ENCODE peak calls at places on chromosomes 13 and 19, in five cellular contexts. I is neuronal stem cell, L is mesendoderm, S is IMR-90, R is mesenchymal stem cell. J is an unnamed sample.

GRCh38 chr13:77853701-77854100 is 64.9 kb downstream of the EDNRB start:
- DNase-seq in R (no peak), I (peak; percentile 86), S (no peak), L (peak; percentile 90), J (peak; percentile 59)

GRCh38 chr19:34173145-34173956 is 1.0 kb downstream of the LSM14A start:
- DNase-seq in R (peak; percentile 53), I (peak; percentile 64), S (peak; percentile 27), L (peak; percentile 93), J (peak; percentile 65)

GRCh38 chr19:35083678-35084077 is 31.9 kb upstream of the FXYD3 start:
- DNase-seq in S (no peak), R (no peak), L (no peak), I (no peak), J (no peak)

GRCh38 chr13:30373727-30374126 is 48.6 kb upstream of the UBE2L5 start:
- DNase-seq in S (no peak), I (no peak), L (no peak), R (no peak), J (no peak)

GRCh38 chr19:28941833-28942232 is 271.1 kb downstream of the UQCRFS1 start:
- DNase-seq in L (no peak), I (no peak), S (no peak), R (no peak), J (no peak)

GRCh38 chr13:106372199-106373160 is 163.0 kb downstream of the EFNB2 start:
- DNase-seq in S (peak; percentile 54), R (peak; percentile 57), L (no peak), I (no peak), J (no peak)

GRCh38 chr19:40374084-40374483 is 15.9 kb downstream of the HIPK4 start:
- DNase-seq in L (no peak), R (no peak), S (no peak), I (no peak), J (no peak)

GRCh38 chr13:98824376-98825160 is 72.1 kb upstream of the SLC15A1 start:
- DNase-seq in L (no peak), R (no peak), I (no peak), S (peak; percentile 27), J (no peak)

GRCh38 chr13:110872768-110873638 is 41.9 kb downstream of the ANKRD10 start:
- DNase-seq in R (no peak), I (no peak), S (no peak), L (no peak), J (no peak)

GRCh38 chr13:18978447-18978846 is 203.2 kb downstream of the TUBA3C start:
- DNase-seq in S (no peak), L (no peak), R (no peak), I (no peak), J (no peak)

GRCh38 chr19:42098781-42099180 is 22.8 kb downstream of the ZNF574 start:
- DNase-seq in L (no peak), R (no peak), S (no peak), I (no peak), J (no peak)

GRCh38 chr19:42102877-42103276 is 26.9 kb downstream of the ZNF574 start:
- DNase-seq in I (no peak), R (no peak), L (no peak), S (no peak), J (no peak)

GRCh38 chr19:42097461-42097860 is 21.5 kb downstream of the ZNF574 start:
- DNase-seq in L (no peak), I (no peak), S (no peak), R (no peak), J (no peak)

GRCh38 chr19:42096255-42096837 is 20.4 kb downstream of the ZNF574 start:
- DNase-seq in L (peak; percentile 23), R (no peak), S (no peak), I (no peak), J (no peak)

GRCh38 chr19:42099336-42099925 is 23.5 kb downstream of the ZNF574 start:
- DNase-seq in I (no peak), S (no peak), L (no peak), R (no peak), J (no peak)
- H2BK15ac ChIP-seq in I (peak overlapping the region; percentile 18), S (no peak overlapping the region), L (no peak overlapping the region), R (no peak overlapping the region), J (no peak overlapping the region)

GRCh38 chr13:70864731-70865130 is 756.5 kb upstream of the KLHL1 start:
- DNase-seq in I (no peak), L (no peak), R (no peak), S (no peak), J (no peak)
- H3K9ac ChIP-seq in I (no peak overlapping the region), L (no peak overlapping the region), R (no peak overlapping the region), S (no peak overlapping the region), J (no peak overlapping the region)

GRCh38 chr19:55605207-55605636 is 225 bp upstream of the ZNF865 start:
- DNase-seq in R (peak; percentile 98), S (peak; percentile 96), I (peak; percentile 99), L (peak; percentile 98), J (peak; percentile 97)
- H2BK15ac ChIP-seq in R (no peak overlapping the region), S (no peak overlapping the region), I (no peak overlapping the region), L (no peak overlapping the region), J (no peak overlapping the region)

GRCh38 chr13:50208826-50209335 is 193.6 kb downstream of the KCNRG start:
- DNase-seq in R (peak; percentile 91), I (no peak), L (peak; percentile 92), S (peak; percentile 76), J (peak; percentile 66)
- H3K9ac ChIP-seq in R (peak overlapping the region; percentile 82), I (peak overlapping the region; percentile 21), L (peak overlapping the region; percentile 25), S (peak overlapping the region; percentile 41), J (no peak overlapping the region)

GRCh38 chr13:40484101-40484800 is 182.2 kb downstream of the FOXO1 start:
- DNase-seq in I (no peak), L (no peak), S (no peak), R (no peak), J (no peak)
- H2BK15ac ChIP-seq in I (peak overlapping the region; percentile 60), L (no peak overlapping the region), S (no peak overlapping the region), R (no peak overlapping the region), J (no peak overlapping the region)

DNA sequence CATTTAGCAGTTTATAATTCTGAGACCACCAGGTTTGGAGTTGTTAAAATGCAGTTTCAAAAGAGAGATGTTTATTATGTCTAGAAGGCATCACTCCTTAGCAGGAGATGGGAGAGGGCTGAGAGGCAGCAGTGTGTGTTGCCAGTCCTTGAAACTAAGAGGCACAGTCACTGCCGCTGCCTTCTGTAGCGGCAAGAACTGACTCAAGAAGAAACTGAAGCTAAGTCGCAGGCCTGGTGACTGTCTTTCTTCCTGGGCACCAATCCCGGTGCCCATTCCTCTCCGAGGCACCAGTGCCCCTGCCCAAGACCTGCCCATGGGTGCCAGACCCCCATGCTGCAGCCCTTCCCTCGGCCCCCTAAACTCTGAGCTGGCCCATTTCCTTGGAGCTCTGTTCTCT is 20.1 kb downstream of the N4BP2L1 start:
- DNase-seq in L (no peak), I (no peak), S (no peak), R (no peak), J (no peak)
- H3K9ac ChIP-seq in L (no peak overlapping the region), I (no peak overlapping the region), S (no peak overlapping the region), R (no peak overlapping the region), J (no peak overlapping the region)

GRCh38 chr19:46368116-46368515 is 21.2 kb downstream of the PPP5C start:
- DNase-seq in R (no peak), L (no peak), S (no peak), I (no peak), J (no peak)

GRCh38 chr19:46369817-46370216 is 22.9 kb downstream of the PPP5C start:
- DNase-seq in S (peak; percentile 38), L (no peak), R (no peak), I (no peak), J (no peak)

GRCh38 chr19:46366620-46367277 is 19.9 kb downstream of the PPP5C start:
- DNase-seq in I (no peak), R (no peak), S (no peak), L (no peak), J (no peak)

GRCh38 chr19:46365561-46365960 is 18.7 kb downstream of the PPP5C start:
- DNase-seq in I (no peak), S (no peak), L (no peak), R (no peak), J (no peak)

GRCh38 chr19:46367434-46367833 is 20.5 kb downstream of the PPP5C start:
- DNase-seq in I (no peak), R (no peak), S (no peak), L (no peak), J (no peak)
- H2BK15ac ChIP-seq in I (no peak overlapping the region), R (no peak overlapping the region), S (no peak overlapping the region), L (no peak overlapping the region), J (no peak overlapping the region)

GRCh38 chr19:48511321-48511731 is 309 bp downstream of the LMTK3 start:
- DNase-seq in R (no peak), L (no peak), S (no peak), I (no peak), J (no peak)
- H3K9ac ChIP-seq in R (no peak overlapping the region), L (no peak overlapping the region), S (no peak overlapping the region), I (peak overlapping the region; percentile 82), J (no peak overlapping the region)

GRCh38 chr19:19946226-19946625 is 45.5 kb downstream of the ZNF93 start:
- DNase-seq in I (no peak), S (no peak), R (no peak), L (no peak), J (no peak)

GRCh38 chr19:19948800-19949199 is 48.1 kb downstream of the ZNF93 start:
- DNase-seq in S (no peak), R (no peak), L (no peak), I (no peak), J (no peak)

GRCh38 chr19:19944583-19944880 is 43.8 kb downstream of the ZNF93 start:
- DNase-seq in L (no peak), R (no peak), S (no peak), I (no peak), J (no peak)

DNA sequence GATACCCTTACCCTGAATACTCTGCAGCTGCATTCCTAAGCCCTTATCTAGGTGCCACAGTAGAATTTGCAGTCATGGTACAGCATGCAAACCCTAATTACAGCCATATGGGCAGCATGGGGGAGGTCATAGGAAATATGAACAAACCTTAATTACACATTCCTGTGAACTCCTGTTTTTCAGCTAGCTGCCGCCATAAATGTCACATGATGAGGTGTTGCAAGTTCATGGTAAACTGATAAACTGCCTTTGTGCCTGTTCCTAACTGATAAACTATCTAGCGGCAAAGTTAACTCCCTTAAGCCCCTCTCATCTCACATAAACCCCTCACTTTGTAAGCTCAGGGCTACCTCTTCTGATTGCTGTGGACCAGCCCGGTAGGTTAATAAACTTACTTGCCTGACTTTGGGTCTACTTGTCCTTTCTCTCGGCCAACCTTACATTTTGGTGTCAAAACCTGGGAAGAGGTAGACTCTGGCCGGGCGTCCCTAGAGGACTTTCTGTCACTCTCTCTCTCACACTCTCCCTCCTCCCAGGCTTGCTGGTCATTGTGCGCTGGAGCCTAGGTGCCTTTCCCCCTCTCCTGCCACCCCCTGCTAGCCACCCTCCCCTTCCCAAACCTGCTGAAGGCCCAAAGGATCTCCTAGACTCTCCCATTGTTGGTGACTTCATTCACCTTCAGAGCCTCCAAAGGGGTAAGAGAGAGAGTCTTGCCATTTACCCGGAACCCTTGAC is 43.3 kb downstream of the ZNF93 start:
- DNase-seq in R (no peak), L (peak; percentile 47), I (no peak), S (no peak), J (no peak)
- H2BK15ac ChIP-seq in R (no peak overlapping the region), L (no peak overlapping the region), I (no peak overlapping the region), S (no peak overlapping the region), J (no peak overlapping the region)

J was measured in H9.